ENCODE peak calls at places on chromosomes 6 and 20, in five cellular contexts. Q, O, F, B and G are unnamed samples.
A peak's percentile ranks its signal among the peaks of the same experiment; 100 is the strongest.

GRCh38 chr6:136114661-136115060 is 135.4 kb downstream of the MTFR2 start:
- DNase-seq in Q (no peak), O (no peak), F (no peak), B (no peak), G (no peak)

GRCh38 chr6:35041086-35041855 is 99.9 kb downstream of the TCP11 start:
- DNase-seq in Q (no peak), O (no peak), F (no peak), B (no peak), G (no peak)

GRCh38 chr20:41655966-41656685 is 37.9 kb upstream of the CHD6 start:
- DNase-seq in Q (no peak), O (no peak), F (peak; percentile 19), B (no peak), G (no peak)

GRCh38 chr20:2867081-2867860 is 6.0 kb upstream of the PTPRA start:
- DNase-seq in Q (no peak), O (no peak), F (no peak), B (no peak), G (no peak)

GRCh38 chr20:63886054-63886419 is 8.9 kb upstream of the DNAJC5 start:
- DNase-seq in Q (no peak), O (no peak), F (no peak), B (no peak), G (no peak)

GRCh38 chr6:40958740-40959139 is 80.3 kb downstream of the UNC5CL start:
- DNase-seq in Q (no peak), O (no peak), F (no peak), B (no peak), G (no peak)

GRCh38 chr20:32077192-32077591 is 25.1 kb downstream of the HCK start:
- DNase-seq in Q (no peak), O (no peak), F (no peak), B (no peak), G (no peak)

GRCh38 chr6:146914563-146915483 is 289.4 kb upstream of the STXBP5 start:
- DNase-seq in Q (no peak), O (no peak), F (no peak), B (no peak), G (peak; percentile 74)

GRCh38 chr20:51128198-51128597 is 105.3 kb upstream of the KCNG1 start:
- DNase-seq in Q (no peak), O (no peak), F (no peak), B (no peak), G (no peak)

GRCh38 chr6:157806496-157807215 is 16.4 kb upstream of the SNX9 start:
- DNase-seq in Q (no peak), O (no peak), F (no peak), B (no peak), G (no peak)

GRCh38 chr20:54355631-54356280 is 119.6 kb upstream of the DOK5 start:
- DNase-seq in Q (no peak), O (no peak), F (no peak), B (no peak), G (no peak)

GRCh38 chr6:15531973-15532372 is 130.9 kb downstream of the DTNBP1 start:
- DNase-seq in Q (no peak), O (no peak), F (no peak), B (no peak), G (no peak)

GRCh38 chr6:21750479-21751018 is 157.0 kb downstream of the SOX4 start:
- DNase-seq in Q (no peak), O (no peak), F (no peak), B (no peak), G (no peak)

GRCh38 chr20:419556-420168 is 11.6 kb downstream of the RBCK1 start:
- DNase-seq in Q (no peak), O (no peak), F (no peak), B (no peak), G (no peak)

GRCh38 chr6:167894965-167895364 is 68.3 kb downstream of the AFDN start:
- DNase-seq in Q (no peak), O (no peak), F (no peak), B (no peak), G (no peak)

GRCh38 chr20:10096790-10097189 is 62.0 kb downstream of the ANKEF1 start:
- DNase-seq in Q (no peak), O (no peak), F (no peak), B (no peak), G (no peak)

GRCh38 chr20:10089871-10090587 is 55.2 kb downstream of the ANKEF1 start:
- DNase-seq in Q (no peak), O (no peak), F (no peak), B (no peak), G (no peak)

GRCh38 chr20:10090588-10091166 is 55.9 kb downstream of the ANKEF1 start:
- DNase-seq in Q (peak; percentile 42), O (no peak), F (peak; percentile 27), B (no peak), G (peak; percentile 75)

GRCh38 chr20:10093087-10093591 is 58.4 kb downstream of the ANKEF1 start:
- DNase-seq in Q (no peak), O (no peak), F (no peak), B (no peak), G (peak; percentile 23)

GRCh38 chr20:10094566-10095173 is 59.9 kb downstream of the ANKEF1 start:
- DNase-seq in Q (no peak), O (no peak), F (no peak), B (no peak), G (no peak)
- TF ChIP-seq CTCF in Q (no peak), O (no peak), F (no peak), B (no peak), G (no peak)

GRCh38 chr6:3329491-3330051 is 70.8 kb downstream of the PSMG4 start:
- DNase-seq in Q (no peak), O (no peak), F (peak; percentile 5), B (no peak), G (no peak)

GRCh38 chr6:3328796-3329195 is 70.0 kb downstream of the PSMG4 start:
- DNase-seq in Q (no peak), O (no peak), F (peak; percentile 10), B (no peak), G (no peak)

GRCh38 chr6:3331498-3331897 is 72.8 kb downstream of the PSMG4 start:
- DNase-seq in Q (no peak), O (no peak), F (no peak), B (no peak), G (no peak)

GRCh38 chr6:3331948-3332347 is 73.2 kb downstream of the PSMG4 start:
- DNase-seq in Q (no peak), O (no peak), F (no peak), B (no peak), G (no peak)

GRCh38 chr6:3330199-3330598 is 71.5 kb downstream of the PSMG4 start:
- DNase-seq in Q (no peak), O (no peak), F (peak; percentile 41), B (no peak), G (no peak)
- TF ChIP-seq CTCF in Q (peak; percentile 35), O (no peak), F (peak; percentile 36), B (no peak), G (no peak)

DNA sequence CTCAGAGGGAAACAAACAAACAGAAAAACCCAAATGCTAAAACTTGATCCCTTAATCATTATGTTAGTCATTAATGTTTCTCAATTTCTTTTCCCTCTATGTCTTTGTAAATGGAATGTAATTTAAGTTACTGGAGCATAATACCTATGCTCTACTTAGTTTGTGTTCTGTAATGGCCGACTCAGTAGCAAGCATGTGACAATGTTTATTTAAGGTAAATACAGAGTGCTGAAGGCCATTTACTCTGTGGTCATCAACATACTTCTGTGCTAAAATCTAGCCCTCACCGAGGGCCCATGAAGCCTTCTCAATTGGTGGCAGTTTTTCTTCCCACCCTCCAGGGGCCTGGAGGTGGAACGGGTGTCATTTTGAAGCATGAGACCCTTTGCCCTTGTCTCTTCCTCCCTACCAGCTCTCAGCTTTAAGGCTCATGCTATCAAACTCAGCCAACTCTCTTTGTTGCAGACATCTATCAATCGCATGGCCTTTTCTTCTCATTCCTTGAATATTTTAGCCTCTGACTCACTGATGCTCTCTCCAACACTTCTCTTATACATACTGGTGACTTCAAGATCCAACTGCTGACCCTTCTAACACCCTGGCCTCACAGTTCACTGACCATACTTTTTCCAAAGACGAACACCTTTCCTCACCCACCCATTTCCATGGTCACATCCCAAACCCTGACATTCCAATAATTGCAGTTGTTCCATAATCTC is 48.2 kb downstream of the STX7 start:
- DNase-seq in Q (no peak), O (no peak), F (no peak), B (no peak), G (peak; percentile 12)
- TF ChIP-seq CTCF in Q (no peak), O (no peak), F (no peak), B (no peak), G (no peak)

DNA sequence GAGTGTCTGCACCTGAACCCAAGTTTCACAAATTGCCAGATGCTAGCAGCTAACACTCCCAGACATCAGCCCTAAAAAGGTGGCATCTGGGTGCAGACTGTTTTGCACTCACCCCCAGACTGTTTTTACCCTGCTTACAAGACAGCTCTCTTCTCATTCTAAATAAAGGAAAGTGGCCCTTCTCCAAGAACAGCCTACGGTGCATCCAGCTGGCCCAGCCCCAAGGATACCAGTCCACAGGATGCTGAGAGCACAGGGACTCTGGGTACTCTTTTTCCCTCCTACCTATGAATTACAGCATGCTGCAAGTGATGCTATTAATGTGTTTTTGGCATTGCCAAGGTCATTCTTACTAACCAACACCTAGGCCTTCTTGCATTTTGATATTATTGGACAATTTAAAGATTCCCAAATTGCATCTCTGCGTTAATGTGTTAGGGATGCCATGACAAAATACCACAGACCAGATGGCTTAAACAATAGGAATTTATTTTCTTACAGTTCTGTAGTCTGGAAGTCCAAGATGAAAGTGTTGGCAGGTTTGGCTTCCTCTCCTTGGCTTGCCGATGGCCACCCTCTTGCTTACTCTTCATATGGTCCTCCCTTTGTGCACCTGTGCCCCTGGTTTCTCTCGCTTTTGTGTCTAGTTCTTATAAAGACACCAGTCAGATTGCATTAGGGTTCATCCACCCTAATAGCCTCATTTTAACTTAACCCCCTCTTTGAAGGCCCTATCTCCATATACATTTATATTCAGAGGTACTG is 842.2 kb upstream of the FLRT3 start:
- DNase-seq in Q (no peak), O (no peak), F (no peak), B (no peak), G (no peak)
- TF ChIP-seq CTCF in Q (no peak), O (no peak), F (no peak), B (no peak), G (no peak)